ENCODE peak calls at places on chromosomes 7 and 10, in nine cellular contexts. U is upper lobe of left lung; H is SJSA1; I is left ventricle myocardium inferior; G is breast epithelium; J is HepG2; T is heart left ventricle; R is ovary; Y is effector memory CD4-positive, alpha-beta T cell. P is an unnamed sample.

GRCh38 chr10:3172081-3172445 is 519 bp downstream of the PITRM1 start:
- DNase-seq in U (peak), H (peak), I (no peak), G (no peak), J (peak), T (no peak), R (no peak), Y (no peak), P (no peak)

GRCh38 chr7:29270579-29270978 is 76.0 kb downstream of the CHN2 start:
- DNase-seq in U (no peak), H (no peak), I (no peak), G (no peak), J (no peak), T (no peak), R (no peak), Y (no peak), P (no peak)

GRCh38 chr10:22259280-22259679 is 41.5 kb upstream of the EBLN1 start:
- DNase-seq in U (no peak), H (no peak), I (no peak), G (no peak), J (no peak), T (no peak), R (no peak), Y (no peak), P (no peak)

GRCh38 chr10:127293640-127294039 is 97.2 kb upstream of the INSYN2A start:
- DNase-seq in U (no peak), H (no peak), I (no peak), G (no peak), J (no peak), T (no peak), R (no peak), Y (peak), P (no peak)

GRCh38 chr10:117137031-117137910 is 799 bp downstream of the VAX1 start:
- DNase-seq in U (peak), H (no peak), I (no peak), G (no peak), J (no peak), T (no peak), R (no peak), Y (no peak), P (no peak)

GRCh38 chr7:32476816-32477648 is 13.1 kb downstream of the LSM5 start:
- DNase-seq in U (no peak), H (no peak), I (no peak), G (no peak), J (no peak), T (no peak), R (no peak), Y (no peak), P (no peak)

GRCh38 chr10:6124666-6125065 is 35.8 kb downstream of the RBM17 start:
- DNase-seq in U (no peak), H (no peak), I (peak), G (no peak), J (no peak), T (peak), R (no peak), Y (no peak), P (peak)

GRCh38 chr7:139562972-139563565 is 39.6 kb downstream of the CLEC2L start:
- DNase-seq in U (no peak), H (no peak), I (no peak), G (no peak), J (no peak), T (no peak), R (no peak), Y (no peak), P (no peak)

GRCh38 chr7:50166997-50167961 is 74.2 kb upstream of the ZPBP start:
- DNase-seq in U (no peak), H (no peak), I (no peak), G (no peak), J (no peak), T (no peak), R (no peak), Y (no peak), P (no peak)

GRCh38 chr10:11245510-11245909 is 227.8 kb downstream of the CELF2 start:
- DNase-seq in U (no peak), H (no peak), I (no peak), G (no peak), J (no peak), T (no peak), R (no peak), Y (no peak), P (no peak)

GRCh38 chr10:52316005-52316404 is 1.9 kb downstream of the DKK1 start:
- DNase-seq in U (no peak), H (no peak), I (no peak), G (no peak), J (no peak), T (no peak), R (no peak), Y (no peak), P (no peak)

GRCh38 chr7:72793791-72794190 is 34.2 kb downstream of the TYW1B start:
- DNase-seq in U (no peak), H (no peak), I (no peak), G (no peak), J (no peak), T (no peak), R (no peak), Y (no peak), P (no peak)

GRCh38 chr7:116571037-116571436 is 46.2 kb downstream of the CAV1 start:
- DNase-seq in U (no peak), H (no peak), I (no peak), G (no peak), J (no peak), T (no peak), R (no peak), Y (no peak), P (no peak)

GRCh38 chr10:131933016-131933694 is 32.3 kb downstream of the PPP2R2D start:
- DNase-seq in U (no peak), H (no peak), I (no peak), G (no peak), J (no peak), T (no peak), R (peak), Y (no peak), P (no peak)

GRCh38 chr10:74190494-74190893 is 39.5 kb downstream of the ADK start:
- DNase-seq in U (no peak), H (no peak), I (no peak), G (no peak), J (no peak), T (no peak), R (no peak), Y (no peak), P (no peak)

GRCh38 chr10:4825868-4826787 is at the start of gene AKR1E2:
- DNase-seq in U (peak), H (peak), I (peak), G (peak), J (no peak), T (peak), R (peak), Y (peak), P (peak)
- H3K4me3 ChIP-seq in U (peak), H (peak), I (peak), G (peak), J (no peak), T (peak), R (peak), Y (peak), P (peak)

GRCh38 chr10:70130878-70131559 is 1.6 kb downstream of the AIFM2 start:
- DNase-seq in U (no peak), H (no peak), I (no peak), G (peak), J (peak), T (no peak), R (peak), Y (no peak), P (no peak)

GRCh38 chr10:70135684-70136083 is 3.1 kb upstream of the AIFM2 start:
- DNase-seq in U (no peak), H (peak), I (no peak), G (peak), J (no peak), T (no peak), R (no peak), Y (no peak), P (no peak)

GRCh38 chr10:70132098-70133029 is at the start of gene AIFM2:
- DNase-seq in U (peak), H (peak), I (peak), G (peak), J (peak), T (peak), R (peak), Y (no peak), P (no peak)

GRCh38 chr10:70135046-70135445 is 2.4 kb upstream of the AIFM2 start:
- DNase-seq in U (no peak), H (no peak), I (no peak), G (peak), J (no peak), T (no peak), R (no peak), Y (no peak), P (no peak)

DNA sequence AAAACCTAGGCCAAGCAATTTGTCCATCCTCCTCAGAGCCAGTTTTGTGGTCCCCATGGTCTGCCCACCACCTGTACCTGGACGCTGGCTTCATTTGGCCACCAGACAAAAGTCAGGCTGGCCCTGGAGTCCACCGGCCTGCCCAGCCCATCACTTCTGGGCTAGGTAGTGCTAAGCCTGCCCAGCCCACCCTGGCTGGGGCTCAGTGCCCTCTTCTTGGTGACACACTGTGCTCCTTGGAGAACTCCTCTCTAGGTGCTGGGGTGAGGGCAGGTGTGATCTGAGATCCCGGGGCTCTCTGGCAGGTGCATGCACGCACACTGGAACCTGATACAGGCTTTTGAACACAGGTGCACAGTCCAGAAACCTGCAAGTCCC is 1.1 kb downstream of the AIFM2 start:
- DNase-seq in U (no peak), H (no peak), I (no peak), G (no peak), J (no peak), T (no peak), R (peak), Y (no peak), P (no peak)
- H3K4me3 ChIP-seq in U (peak), H (peak), I (peak), G (peak), J (peak), T (peak), R (peak), Y (no peak), P (peak)

DNA sequence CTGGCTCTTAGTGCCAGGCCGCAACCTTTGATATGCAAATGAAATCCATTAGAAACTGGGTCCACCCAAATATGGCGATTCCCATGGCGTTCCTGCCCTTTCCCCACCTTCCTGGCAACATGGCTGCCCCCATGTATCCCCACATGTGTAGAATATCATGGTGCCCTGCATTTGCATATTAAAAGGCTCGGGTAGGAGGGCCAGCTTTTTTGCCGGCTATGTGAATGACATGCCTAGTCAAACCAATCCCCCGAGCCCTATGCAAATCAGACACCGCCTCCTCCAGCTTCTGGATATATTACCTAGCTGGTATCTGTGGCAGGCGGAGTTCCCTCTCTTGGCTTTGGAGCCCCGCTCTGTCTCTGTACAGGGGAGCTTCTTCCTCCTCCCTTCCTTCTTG is 18.3 kb downstream of the MMS19 start:
- DNase-seq in U (no peak), H (no peak), I (no peak), G (no peak), J (no peak), T (no peak), R (no peak), Y (no peak), P (no peak)
- H3K4me3 ChIP-seq in U (no peak), H (no peak), I (no peak), G (no peak), J (no peak), T (no peak), R (no peak), Y (no peak), P (no peak)

GRCh38 chr7:22851140-22851539 is 28.5 kb upstream of the TOMM7 start:
- DNase-seq in U (no peak), H (no peak), I (no peak), G (no peak), J (no peak), T (no peak), R (no peak), Y (no peak), P (no peak)

GRCh38 chr7:22855049-22855392 is 32.4 kb upstream of the TOMM7 start:
- DNase-seq in U (no peak), H (no peak), I (no peak), G (no peak), J (no peak), T (no peak), R (no peak), Y (no peak), P (no peak)

GRCh38 chr7:22853674-22854157 is 31.1 kb upstream of the TOMM7 start:
- DNase-seq in U (no peak), H (no peak), I (no peak), G (no peak), J (no peak), T (peak), R (no peak), Y (no peak), P (no peak)

GRCh38 chr7:22854158-22855048 is 31.8 kb upstream of the TOMM7 start:
- DNase-seq in U (peak), H (peak), I (peak), G (peak), J (peak), T (peak), R (peak), Y (peak), P (no peak)

GRCh38 chr7:22853138-22853537 is 30.5 kb upstream of the TOMM7 start:
- DNase-seq in U (no peak), H (no peak), I (no peak), G (no peak), J (no peak), T (no peak), R (no peak), Y (no peak), P (no peak)
- H3K4me3 ChIP-seq in U (no peak), H (no peak), I (peak), G (no peak), J (no peak), T (no peak), R (no peak), Y (peak), P (no peak)

P was measured in retinal pigment epithelial cell.